ENCODE peak calls at places on chromosomes 12 and 14, in six cellular contexts. G is tibial artery, I is endothelial cell of umbilical vein, E is fibroblast of lung, H is heart right ventricle, A is adrenal gland. T is an unnamed sample. For H3K4me1, the result is how much of the 10 kb centered on the place peaks cover.

GRCh38 chr12:96578526-96579125 is 89.2 kb downstream of the CFAP54 start:
- DNase-seq in G (no peak), I (peak), E (peak), H (no peak), A (no peak), T (no peak)

GRCh38 chr14:105353163-105353562 is 38.6 kb downstream of the PACS2 start:
- DNase-seq in G (no peak), I (no peak), E (no peak), H (no peak), A (no peak), T (no peak)

GRCh38 chr12:52217223-52217622 is 15.8 kb upstream of the KRT7 start:
- DNase-seq in G (peak), I (peak), E (no peak), H (peak), A (peak), T (peak)

GRCh38 chr14:60514378-60515243 is 5.7 kb downstream of the SIX6 start:
- DNase-seq in G (peak), I (no peak), E (peak), H (peak), A (no peak), T (peak)

GRCh38 chr12:57161491-57161890 is 14.1 kb upstream of the LRP1-AS start:
- DNase-seq in G (no peak), I (no peak), E (peak), H (no peak), A (no peak), T (no peak)

GRCh38 chr14:65237956-65238355 is 135.6 kb upstream of the MAX start:
- DNase-seq in G (peak), I (no peak), E (peak), H (no peak), A (no peak), T (no peak)

GRCh38 chr12:124147579-124147978 is 147.3 kb upstream of the RFLNA start:
- DNase-seq in G (no peak), I (no peak), E (no peak), H (no peak), A (no peak), T (no peak)

GRCh38 chr14:64569108-64570045 is 19.6 kb downstream of the PPP1R36 start:
- DNase-seq in G (peak), I (peak), E (peak), H (peak), A (peak), T (no peak)

GRCh38 chr12:100187068-100187467 is 13.5 kb upstream of the ACTR6 start:
- DNase-seq in G (no peak), I (no peak), E (no peak), H (no peak), A (no peak), T (no peak)

GRCh38 chr12:100184549-100184948 is 16.1 kb upstream of the ACTR6 start:
- DNase-seq in G (no peak), I (no peak), E (no peak), H (no peak), A (no peak), T (no peak)

GRCh38 chr12:100187857-100188519 is 12.6 kb upstream of the ACTR6 start:
- DNase-seq in G (no peak), I (no peak), E (no peak), H (no peak), A (no peak), T (no peak)

GRCh38 chr12:100186071-100186470 is 14.5 kb upstream of the ACTR6 start:
- DNase-seq in G (no peak), I (no peak), E (no peak), H (no peak), A (no peak), T (no peak)

DNA sequence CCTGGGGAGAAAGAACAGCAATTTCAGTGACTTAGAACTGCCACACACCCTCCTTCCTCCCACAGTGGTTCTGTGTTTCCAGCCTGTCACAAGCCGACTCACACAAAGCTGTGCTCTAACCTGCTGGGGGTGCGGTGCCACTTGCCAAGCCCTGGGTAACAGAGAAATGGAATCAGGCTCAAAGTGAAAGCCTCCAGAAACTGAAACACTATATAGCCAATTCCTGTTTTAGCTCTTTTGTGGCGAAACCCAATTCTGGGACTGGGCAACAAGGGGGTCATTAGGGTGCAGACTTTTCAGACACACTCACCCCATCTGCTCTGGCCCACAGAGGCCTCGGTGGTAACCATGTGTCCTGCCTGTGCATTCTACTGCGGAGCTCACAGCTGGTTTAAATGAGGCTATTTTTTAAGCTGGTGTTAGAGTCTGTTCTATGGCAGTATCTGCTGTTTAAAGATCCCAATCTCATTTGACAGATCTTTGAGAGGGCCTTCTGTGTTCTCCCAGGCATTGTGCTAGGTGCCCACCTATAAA is 15.2 kb upstream of the ACTR6 start:
- DNase-seq in G (no peak), I (no peak), E (no peak), H (no peak), A (no peak), T (no peak)
- H3K4me3 ChIP-seq in G (peak), I (no peak), E (peak), H (peak), A (no peak), T (no peak)

GRCh38 chr12:4850857-4851380 is 58.8 kb upstream of the KCNA1 start:
- DNase-seq in G (no peak), I (no peak), E (no peak), H (no peak), A (no peak), T (no peak)

GRCh38 chr12:4849946-4850345 is 59.8 kb upstream of the KCNA1 start:
- DNase-seq in G (no peak), I (no peak), E (no peak), H (no peak), A (no peak), T (no peak)

GRCh38 chr12:4852911-4853310 is 56.8 kb upstream of the KCNA1 start:
- DNase-seq in G (no peak), I (no peak), E (no peak), H (no peak), A (no peak), T (no peak)

GRCh38 chr12:4855121-4855924 is 54.4 kb upstream of the KCNA1 start:
- DNase-seq in G (no peak), I (peak), E (peak), H (no peak), A (peak), T (peak)

DNA sequence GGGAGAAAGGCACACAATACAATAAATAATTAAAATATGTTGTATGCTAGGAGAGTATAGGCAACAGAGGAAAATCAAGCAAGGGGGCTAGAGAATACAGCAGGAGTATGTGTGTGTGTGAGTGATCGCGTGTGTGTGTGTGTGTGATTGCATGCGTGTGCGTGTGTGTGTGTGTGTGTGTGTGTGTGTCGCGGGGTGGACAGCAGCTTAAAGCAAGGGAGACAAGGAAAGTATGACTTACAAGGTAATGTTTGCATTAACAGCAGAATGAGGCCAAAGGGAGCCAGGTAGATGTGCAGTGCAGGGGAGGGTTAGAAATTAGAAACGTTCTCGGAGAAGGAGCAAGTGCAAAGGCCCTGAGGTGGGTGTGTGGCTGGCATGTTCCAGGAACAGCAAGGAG is 57.4 kb upstream of the KCNA1 start:
- DNase-seq in G (no peak), I (no peak), E (no peak), H (no peak), A (no peak), T (no peak)
- H3K4me1 ChIP-seq in G (under half), I (under half), E (under half), H (under half), A (under half), T (under half)

DNA sequence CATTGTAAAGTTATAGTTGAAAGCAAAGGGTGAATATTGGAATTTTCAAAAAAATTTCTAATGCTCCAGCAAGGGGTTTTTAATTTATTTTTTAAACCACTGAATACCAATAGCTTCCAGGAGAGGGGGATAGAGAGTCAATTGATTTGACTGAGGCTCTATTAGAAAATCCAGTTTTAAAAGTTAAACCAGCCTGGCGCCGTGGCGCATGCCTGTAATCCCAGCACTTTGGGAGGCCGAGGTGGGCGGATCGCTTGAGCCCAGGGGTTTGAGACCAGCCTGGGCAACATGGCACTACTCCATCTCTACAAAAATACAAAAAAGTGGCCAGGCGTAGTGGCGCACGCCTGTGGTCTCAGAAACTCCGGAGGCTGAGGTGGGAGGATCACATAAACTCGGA is 150.1 kb downstream of the SLC38A4 start:
- DNase-seq in G (no peak), I (peak), E (peak), H (peak), A (peak), T (peak)
- TF ChIP-seq CTCF in G (peak), I (peak), E (peak), H (peak), A (peak), T (peak)

GRCh38 chr12:34300376-34301250 is 278.3 kb downstream of the ALG10 start:
- DNase-seq in G (peak), I (no peak), E (no peak), H (no peak), A (no peak), T (peak)
- H3K4me3 ChIP-seq in G (no peak), I (no peak), E (no peak), H (no peak), A (no peak), T (no peak)

GRCh38 chr14:94624537-94625352 is 12.6 kb downstream of the SERPINA3 start:
- DNase-seq in G (no peak), I (no peak), E (no peak), H (no peak), A (no peak), T (no peak)

GRCh38 chr14:94623422-94623809 is 11.2 kb downstream of the SERPINA3 start:
- DNase-seq in G (no peak), I (no peak), E (no peak), H (no peak), A (no peak), T (no peak)

GRCh38 chr14:94622653-94623421 is 10.6 kb downstream of the SERPINA3 start:
- DNase-seq in G (no peak), I (no peak), E (peak), H (no peak), A (no peak), T (no peak)

GRCh38 chr14:94623856-94624499 is 11.8 kb downstream of the SERPINA3 start:
- DNase-seq in G (no peak), I (no peak), E (no peak), H (no peak), A (no peak), T (no peak)

DNA sequence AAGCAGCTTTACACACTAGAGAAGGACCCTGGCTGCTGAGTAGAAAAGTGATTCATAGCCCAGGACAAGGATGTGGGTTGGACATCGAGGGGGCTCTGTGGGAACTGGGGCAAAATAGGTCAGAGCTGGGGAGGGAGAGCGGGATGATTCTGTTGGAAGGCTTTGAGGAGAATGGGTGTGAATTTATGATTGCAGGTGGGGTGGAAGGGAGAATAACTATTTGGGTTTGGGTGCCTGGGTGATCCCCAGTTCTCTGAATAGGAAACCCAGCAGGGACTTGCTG is 13.1 kb downstream of the SERPINA3 start:
- DNase-seq in G (no peak), I (no peak), E (peak), H (no peak), A (no peak), T (no peak)
- H3K4me1 ChIP-seq in G (under half), I (under half), E (under half), H (under half), A (under half), T (under half)

GRCh38 chr14:93970589-93970966 is 5.8 kb downstream of the ASB2 start:
- DNase-seq in G (no peak), I (no peak), E (no peak), H (no peak), A (peak), T (peak)
- TF ChIP-seq CTCF in G (peak), I (no peak), E (no peak), H (peak), A (peak), T (no peak)

DNA sequence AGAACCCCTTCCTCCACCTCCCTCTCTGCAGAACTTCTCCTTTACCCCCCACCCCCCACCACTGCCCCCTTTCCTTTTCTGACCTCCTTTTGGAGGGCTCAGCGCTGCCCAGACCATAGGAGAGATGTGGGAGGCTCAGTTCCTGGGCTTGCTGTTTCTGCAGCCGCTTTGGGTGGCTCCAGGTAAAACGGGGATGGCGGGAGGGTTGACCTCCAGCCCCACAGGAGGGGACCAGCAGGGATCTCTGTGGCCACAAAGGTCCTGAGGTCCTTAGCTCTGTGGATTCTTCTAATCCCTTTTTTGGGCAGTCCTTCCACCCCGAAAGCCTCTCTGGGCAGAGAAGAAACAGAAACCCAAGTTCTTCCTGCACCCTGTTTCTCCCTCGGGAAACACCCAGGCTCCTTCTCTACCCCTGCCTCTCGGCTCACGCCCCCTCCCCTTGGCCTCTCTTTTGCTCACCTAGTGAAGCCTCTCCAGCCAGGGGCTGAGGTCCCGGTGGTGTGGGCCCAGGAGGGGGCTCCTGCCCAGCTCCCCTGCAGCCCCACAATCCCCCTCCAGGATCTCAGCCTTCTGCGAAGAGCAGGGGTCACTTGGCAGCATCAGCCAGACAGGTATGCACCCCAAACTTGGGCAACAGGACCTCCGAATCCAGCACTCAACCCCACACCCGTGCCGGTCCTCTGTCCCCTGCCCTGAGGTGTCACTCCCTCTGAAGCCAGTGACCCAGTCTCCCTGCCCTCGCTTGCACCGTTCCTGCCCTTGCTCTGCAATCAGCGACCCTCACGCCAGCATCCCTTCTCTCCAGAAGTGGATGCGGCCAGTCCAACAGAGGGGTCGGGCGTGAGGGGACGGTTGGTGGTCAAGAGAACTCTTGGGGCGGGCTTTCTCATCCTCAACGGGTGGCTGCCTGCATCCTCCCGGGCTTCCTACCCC is 675 bp downstream of the LAG3 start:
- DNase-seq in G (no peak), I (no peak), E (no peak), H (no peak), A (no peak), T (no peak)
- H3K4me3 ChIP-seq in G (no peak), I (no peak), E (no peak), H (peak), A (no peak), T (peak)

GRCh38 chr12:46435625-46436024 is 63.1 kb upstream of the SLC38A2 start:
- DNase-seq in G (no peak), I (no peak), E (no peak), H (no peak), A (no peak), T (no peak)

GRCh38 chr12:46433829-46434228 is 61.3 kb upstream of the SLC38A2 start:
- DNase-seq in G (no peak), I (no peak), E (no peak), H (no peak), A (no peak), T (no peak)

GRCh38 chr12:46430340-46430948 is 57.9 kb upstream of the SLC38A2 start:
- DNase-seq in G (no peak), I (peak), E (peak), H (no peak), A (peak), T (no peak)

GRCh38 chr12:46436741-46437140 is 64.2 kb upstream of the SLC38A2 start:
- DNase-seq in G (no peak), I (no peak), E (no peak), H (no peak), A (no peak), T (no peak)

GRCh38 chr12:46432325-46432724 is 59.8 kb upstream of the SLC38A2 start:
- DNase-seq in G (no peak), I (no peak), E (no peak), H (no peak), A (no peak), T (no peak)
- H3K4me1 ChIP-seq in G (under half), I (under half), E (under half), H (under half), A (under half), T (under half)